ENCODE peak calls at places on chromosomes 2 and 18, in eight cellular contexts. One of them, this sample, is unnamed. For H3K4me1, the result is how much of the 10 kb centered on the place peaks cover.

GRCh38 chr2:163493330-163494319 is 242.2 kb downstream of the FIGN start:
- DNase-seq in naive thymus-derived CD4-positive, alpha-beta T cell: no peak
- DNase-seq in osteoblast: no peak
- DNase-seq in adipocyte: no peak
- DNase-seq in CD4-positive, alpha-beta memory T cell: no peak
- DNase-seq in right atrium auricular region: no peak
- DNase-seq in mucosa of descending colon: no peak
- DNase-seq in HCT116: no peak
- DNase-seq in this sample: no peak

GRCh38 chr18:48007955-48008701 is 77.7 kb upstream of the SMAD2 start:
- DNase-seq in HCT116: no peak
- DNase-seq in mucosa of descending colon: peak
- DNase-seq in right atrium auricular region: no peak
- DNase-seq in CD4-positive, alpha-beta memory T cell: peak
- DNase-seq in adipocyte: peak
- DNase-seq in naive thymus-derived CD4-positive, alpha-beta T cell: peak
- DNase-seq in osteoblast: peak
- DNase-seq in this sample: peak

GRCh38 chr2:215476424-215476823 is 40.6 kb upstream of the FN1 start:
- DNase-seq in HCT116: no peak
- DNase-seq in CD4-positive, alpha-beta memory T cell: no peak
- DNase-seq in osteoblast: peak
- DNase-seq in adipocyte: peak
- DNase-seq in naive thymus-derived CD4-positive, alpha-beta T cell: no peak
- DNase-seq in right atrium auricular region: no peak
- DNase-seq in mucosa of descending colon: no peak
- DNase-seq in this sample: peak

GRCh38 chr2:152344561-152345195 is 9.7 kb downstream of the FMNL2 start:
- DNase-seq in adipocyte: no peak
- DNase-seq in naive thymus-derived CD4-positive, alpha-beta T cell: no peak
- DNase-seq in osteoblast: no peak
- DNase-seq in HCT116: no peak
- DNase-seq in right atrium auricular region: no peak
- DNase-seq in mucosa of descending colon: no peak
- DNase-seq in CD4-positive, alpha-beta memory T cell: no peak
- DNase-seq in this sample: no peak

GRCh38 chr2:20673686-20674308 is 6.9 kb downstream of the GDF7 start:
- DNase-seq in naive thymus-derived CD4-positive, alpha-beta T cell: no peak
- DNase-seq in adipocyte: no peak
- DNase-seq in right atrium auricular region: no peak
- DNase-seq in osteoblast: peak
- DNase-seq in mucosa of descending colon: no peak
- DNase-seq in HCT116: no peak
- DNase-seq in CD4-positive, alpha-beta memory T cell: no peak
- DNase-seq in this sample: no peak

GRCh38 chr2:102141915-102142828 is at the start of gene IL1R1:
- DNase-seq in naive thymus-derived CD4-positive, alpha-beta T cell: no peak
- DNase-seq in mucosa of descending colon: peak
- DNase-seq in adipocyte: peak
- DNase-seq in osteoblast: peak
- DNase-seq in right atrium auricular region: peak
- DNase-seq in CD4-positive, alpha-beta memory T cell: no peak
- DNase-seq in HCT116: no peak
- DNase-seq in this sample: peak

GRCh38 chr2:117555965-117556364 is 258.5 kb upstream of the DDX18 start:
- DNase-seq in adipocyte: no peak
- DNase-seq in right atrium auricular region: no peak
- DNase-seq in mucosa of descending colon: no peak
- DNase-seq in naive thymus-derived CD4-positive, alpha-beta T cell: no peak
- DNase-seq in HCT116: no peak
- DNase-seq in osteoblast: no peak
- DNase-seq in CD4-positive, alpha-beta memory T cell: no peak
- DNase-seq in this sample: no peak

GRCh38 chr2:207258191-207258991 is 92.6 kb upstream of the KLF7 start:
- DNase-seq in HCT116: no peak
- DNase-seq in naive thymus-derived CD4-positive, alpha-beta T cell: no peak
- DNase-seq in CD4-positive, alpha-beta memory T cell: no peak
- DNase-seq in right atrium auricular region: peak
- DNase-seq in mucosa of descending colon: peak
- DNase-seq in adipocyte: peak
- DNase-seq in osteoblast: peak
- DNase-seq in this sample: peak

GRCh38 chr2:107091163-107091864 is 205.3 kb upstream of the ST6GAL2 start:
- DNase-seq in adipocyte: peak
- DNase-seq in mucosa of descending colon: no peak
- DNase-seq in naive thymus-derived CD4-positive, alpha-beta T cell: no peak
- DNase-seq in HCT116: no peak
- DNase-seq in osteoblast: no peak
- DNase-seq in CD4-positive, alpha-beta memory T cell: no peak
- DNase-seq in right atrium auricular region: no peak
- DNase-seq in this sample: no peak

GRCh38 chr2:127176371-127177311 is 43.5 kb downstream of the CYP27C1 start:
- DNase-seq in CD4-positive, alpha-beta memory T cell: no peak
- DNase-seq in naive thymus-derived CD4-positive, alpha-beta T cell: no peak
- DNase-seq in HCT116: no peak
- DNase-seq in mucosa of descending colon: no peak
- DNase-seq in osteoblast: no peak
- DNase-seq in adipocyte: peak
- DNase-seq in right atrium auricular region: peak
- DNase-seq in this sample: peak

GRCh38 chr2:20526666-20527065 is 79.8 kb downstream of the RHOB start:
- DNase-seq in right atrium auricular region: no peak
- DNase-seq in HCT116: no peak
- DNase-seq in osteoblast: peak
- DNase-seq in adipocyte: no peak
- DNase-seq in naive thymus-derived CD4-positive, alpha-beta T cell: no peak
- DNase-seq in mucosa of descending colon: no peak
- DNase-seq in CD4-positive, alpha-beta memory T cell: no peak
- DNase-seq in this sample: no peak

GRCh38 chr2:48471048-48471474 is 58.9 kb upstream of the STON1 start:
- DNase-seq in right atrium auricular region: no peak
- DNase-seq in naive thymus-derived CD4-positive, alpha-beta T cell: no peak
- DNase-seq in CD4-positive, alpha-beta memory T cell: no peak
- DNase-seq in adipocyte: peak
- DNase-seq in mucosa of descending colon: no peak
- DNase-seq in osteoblast: peak
- DNase-seq in HCT116: peak
- DNase-seq in this sample: peak

GRCh38 chr2:23549821-23550535 is 165.0 kb downstream of the KLHL29 start:
- DNase-seq in adipocyte: no peak
- DNase-seq in naive thymus-derived CD4-positive, alpha-beta T cell: no peak
- DNase-seq in CD4-positive, alpha-beta memory T cell: no peak
- DNase-seq in osteoblast: peak
- DNase-seq in mucosa of descending colon: no peak
- DNase-seq in HCT116: no peak
- DNase-seq in right atrium auricular region: no peak
- DNase-seq in this sample: peak

GRCh38 chr2:23988371-23988770 is 21.5 kb upstream of the MFSD2B start:
- DNase-seq in adipocyte: peak
- DNase-seq in naive thymus-derived CD4-positive, alpha-beta T cell: peak
- DNase-seq in right atrium auricular region: no peak
- DNase-seq in HCT116: no peak
- DNase-seq in CD4-positive, alpha-beta memory T cell: peak
- DNase-seq in osteoblast: no peak
- DNase-seq in mucosa of descending colon: no peak
- DNase-seq in this sample: peak

GRCh38 chr18:73805991-73806390 is 341.6 kb downstream of the FBXO15 start:
- DNase-seq in mucosa of descending colon: no peak
- DNase-seq in osteoblast: no peak
- DNase-seq in right atrium auricular region: no peak
- DNase-seq in HCT116: no peak
- DNase-seq in naive thymus-derived CD4-positive, alpha-beta T cell: no peak
- DNase-seq in CD4-positive, alpha-beta memory T cell: no peak
- DNase-seq in adipocyte: no peak
- DNase-seq in this sample: no peak

GRCh38 chr2:7626139-7626537 is 708.9 kb downstream of the RNF144A start:
- DNase-seq in mucosa of descending colon: no peak
- DNase-seq in right atrium auricular region: no peak
- DNase-seq in naive thymus-derived CD4-positive, alpha-beta T cell: no peak
- DNase-seq in osteoblast: no peak
- DNase-seq in adipocyte: no peak
- DNase-seq in HCT116: no peak
- DNase-seq in CD4-positive, alpha-beta memory T cell: no peak
- DNase-seq in this sample: no peak

GRCh38 chr2:136375017-136375901 is 257.3 kb upstream of the CXCR4 start:
- DNase-seq in naive thymus-derived CD4-positive, alpha-beta T cell: no peak
- DNase-seq in right atrium auricular region: no peak
- DNase-seq in adipocyte: no peak
- DNase-seq in HCT116: no peak
- DNase-seq in osteoblast: no peak
- DNase-seq in mucosa of descending colon: no peak
- DNase-seq in CD4-positive, alpha-beta memory T cell: no peak
- DNase-seq in this sample: no peak

DNA sequence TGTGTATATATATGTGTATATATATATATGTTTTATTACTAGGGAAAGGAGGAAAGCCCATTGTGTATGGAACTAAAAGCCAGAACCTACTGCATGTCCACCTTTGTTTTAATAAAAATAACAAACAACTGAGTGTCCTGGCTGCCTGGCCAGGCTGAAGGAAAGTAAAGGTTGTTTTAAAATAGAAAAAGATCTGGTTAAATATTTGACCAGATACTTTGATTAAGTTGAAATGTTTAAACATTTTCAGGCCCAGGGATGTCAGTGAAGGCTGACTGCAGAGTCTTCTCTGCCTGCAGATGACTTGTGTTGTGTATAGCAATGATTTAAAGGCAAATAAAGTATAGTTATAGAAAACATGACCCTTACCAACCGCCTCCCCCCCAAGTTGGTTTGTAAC is 22.8 kb downstream of the SPTBN1 start:
- DNase-seq in naive thymus-derived CD4-positive, alpha-beta T cell: no peak
- DNase-seq in osteoblast: no peak
- DNase-seq in CD4-positive, alpha-beta memory T cell: no peak
- DNase-seq in adipocyte: no peak
- DNase-seq in mucosa of descending colon: no peak
- DNase-seq in HCT116: no peak
- DNase-seq in right atrium auricular region: no peak
- DNase-seq in this sample: no peak
- H3K4me1 ChIP-seq in naive thymus-derived CD4-positive, alpha-beta T cell: under half
- H3K4me1 ChIP-seq in osteoblast: under half
- H3K4me1 ChIP-seq in CD4-positive, alpha-beta memory T cell: under half
- H3K4me1 ChIP-seq in adipocyte: under half
- H3K4me1 ChIP-seq in mucosa of descending colon: under half
- H3K4me1 ChIP-seq in HCT116: under half
- H3K4me1 ChIP-seq in right atrium auricular region: under half
- H3K4me1 ChIP-seq in this sample: under half

DNA sequence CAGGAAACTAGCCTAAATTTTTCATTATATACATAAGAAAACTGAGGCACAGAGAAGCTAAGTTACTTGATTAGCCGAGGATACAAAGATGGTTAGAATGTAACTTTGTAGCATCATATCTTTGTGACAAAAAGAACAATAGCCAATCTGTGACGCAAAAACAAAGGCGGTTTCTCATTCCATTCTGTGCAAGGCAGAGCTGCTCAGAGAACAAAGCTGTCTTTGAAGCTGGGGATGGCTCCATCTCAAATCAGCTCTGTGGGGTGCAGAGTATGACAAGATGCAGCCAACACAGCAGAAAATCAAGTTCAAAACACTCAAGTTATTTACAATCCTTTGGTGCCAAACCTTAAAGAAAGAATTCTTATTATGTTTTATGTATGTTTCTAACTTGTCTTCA is 81.9 kb upstream of the VWC2L start:
- DNase-seq in HCT116: no peak
- DNase-seq in right atrium auricular region: no peak
- DNase-seq in osteoblast: no peak
- DNase-seq in CD4-positive, alpha-beta memory T cell: no peak
- DNase-seq in adipocyte: no peak
- DNase-seq in mucosa of descending colon: no peak
- DNase-seq in naive thymus-derived CD4-positive, alpha-beta T cell: no peak
- DNase-seq in this sample: no peak
- H3K4me1 ChIP-seq in HCT116: under half
- H3K4me1 ChIP-seq in right atrium auricular region: under half
- H3K4me1 ChIP-seq in osteoblast: under half
- H3K4me1 ChIP-seq in CD4-positive, alpha-beta memory T cell: under half
- H3K4me1 ChIP-seq in adipocyte: under half
- H3K4me1 ChIP-seq in mucosa of descending colon: under half
- H3K4me1 ChIP-seq in naive thymus-derived CD4-positive, alpha-beta T cell: under half
- H3K4me1 ChIP-seq in this sample: under half

DNA sequence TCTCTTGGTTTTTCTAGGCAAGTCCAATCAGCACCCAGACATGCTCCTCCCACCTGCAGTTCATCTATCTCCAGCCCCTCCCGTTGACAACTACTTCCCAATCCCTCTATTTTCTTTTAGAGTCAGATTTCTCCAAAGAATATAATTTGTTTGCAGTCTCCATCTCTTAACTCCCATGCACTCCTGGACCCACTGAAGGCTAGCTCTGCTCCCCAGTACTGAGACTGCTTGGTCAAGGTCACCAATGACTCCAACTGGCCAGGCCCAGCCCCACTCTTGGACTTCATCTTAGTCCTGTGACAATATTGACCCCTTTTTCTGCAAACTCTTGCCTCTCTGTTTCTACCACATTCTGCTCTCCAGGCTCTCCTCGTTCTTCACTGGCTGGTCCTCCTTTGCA is 62.0 kb downstream of the BCL2L11 start:
- DNase-seq in mucosa of descending colon: no peak
- DNase-seq in right atrium auricular region: no peak
- DNase-seq in osteoblast: no peak
- DNase-seq in adipocyte: no peak
- DNase-seq in naive thymus-derived CD4-positive, alpha-beta T cell: no peak
- DNase-seq in HCT116: no peak
- DNase-seq in CD4-positive, alpha-beta memory T cell: no peak
- DNase-seq in this sample: no peak
- H3K4me1 ChIP-seq in mucosa of descending colon: under half
- H3K4me1 ChIP-seq in right atrium auricular region: under half
- H3K4me1 ChIP-seq in osteoblast: under half
- H3K4me1 ChIP-seq in adipocyte: under half
- H3K4me1 ChIP-seq in naive thymus-derived CD4-positive, alpha-beta T cell: under half
- H3K4me1 ChIP-seq in HCT116: under half
- H3K4me1 ChIP-seq in CD4-positive, alpha-beta memory T cell: under half
- H3K4me1 ChIP-seq in this sample: under half

DNA sequence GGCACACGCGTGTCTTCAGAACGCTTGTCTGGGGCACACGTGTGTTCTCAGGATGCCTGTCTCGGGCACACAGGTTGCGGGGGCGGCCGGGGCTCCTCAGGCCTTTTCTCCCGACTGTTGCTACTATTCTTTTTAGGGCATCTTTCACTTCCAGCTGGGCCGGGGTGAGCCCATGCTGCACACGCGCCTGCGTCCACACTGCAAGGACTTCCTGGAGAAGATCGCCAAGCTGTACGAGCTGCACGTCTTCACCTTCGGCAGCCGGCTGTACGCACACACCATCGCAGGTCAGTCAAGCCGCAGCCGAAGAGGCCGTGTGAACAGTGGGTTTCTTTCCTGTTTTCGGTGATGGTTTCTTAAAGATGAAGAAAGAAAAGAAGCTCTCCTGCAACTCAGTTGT is 25.0 kb downstream of the CTDP1 start:
- DNase-seq in adipocyte: no peak
- DNase-seq in naive thymus-derived CD4-positive, alpha-beta T cell: no peak
- DNase-seq in CD4-positive, alpha-beta memory T cell: no peak
- DNase-seq in mucosa of descending colon: no peak
- DNase-seq in right atrium auricular region: no peak
- DNase-seq in osteoblast: no peak
- DNase-seq in HCT116: no peak
- DNase-seq in this sample: no peak
- H3K4me1 ChIP-seq in adipocyte: under half
- H3K4me1 ChIP-seq in naive thymus-derived CD4-positive, alpha-beta T cell: under half
- H3K4me1 ChIP-seq in CD4-positive, alpha-beta memory T cell: under half
- H3K4me1 ChIP-seq in mucosa of descending colon: under half
- H3K4me1 ChIP-seq in right atrium auricular region: under half
- H3K4me1 ChIP-seq in osteoblast: under half
- H3K4me1 ChIP-seq in HCT116: under half
- H3K4me1 ChIP-seq in this sample: under half

This sample was measured in GM23248.